ENCODE peak calls at places on chromosomes 11 and 22, in four cellular contexts. G, Q, N and Y are unnamed samples.

GRCh38 chr11:16841984-16842383 is 103.5 kb downstream of the C11orf58 start:
- DNase-seq in G (no peak), Q (no peak), N (no peak), Y (no peak)

GRCh38 chr11:94727766-94728165 is 40.4 kb upstream of the AMOTL1 start:
- DNase-seq in G (no peak), Q (no peak), N (no peak), Y (no peak)

GRCh38 chr11:40183073-40184064 is 1276.1 kb downstream of the LRRC4C start:
- DNase-seq in G (no peak), Q (peak), N (no peak), Y (no peak)

GRCh38 chr22:37816543-37817180 is 6.5 kb upstream of the GALR3 start:
- DNase-seq in G (no peak), Q (no peak), N (no peak), Y (no peak)

GRCh38 chr11:97902828-97903227 is 1117.9 kb upstream of the CNTN5 start:
- DNase-seq in G (no peak), Q (no peak), N (no peak), Y (no peak)

GRCh38 chr11:114892381-114893197 is 214.3 kb downstream of the NXPE2 start:
- DNase-seq in G (no peak), Q (no peak), N (no peak), Y (no peak)

GRCh38 chr22:45009881-45010531 is at the start of gene PHF21B:
- DNase-seq in G (no peak), Q (peak), N (no peak), Y (peak)

GRCh38 chr11:60951909-60952741 is at the start of gene SLC15A3:
- DNase-seq in G (peak), Q (no peak), N (no peak), Y (no peak)

GRCh38 chr11:68454767-68455166 is 5.8 kb upstream of the PPP6R3 start:
- DNase-seq in G (no peak), Q (no peak), N (no peak), Y (no peak)

GRCh38 chr11:132035228-132035627 is 664.8 kb downstream of the NTM start:
- DNase-seq in G (no peak), Q (no peak), N (no peak), Y (no peak)

GRCh38 chr11:96306933-96307747 is 35.9 kb downstream of the MAML2 start:
- DNase-seq in G (no peak), Q (peak), N (peak), Y (peak)

GRCh38 chr11:2884424-2884815 is 1.2 kb downstream of the CDKN1C start:
- DNase-seq in G (no peak), Q (peak), N (no peak), Y (no peak)

GRCh38 chr11:122209619-122210377 is 93.8 kb upstream of the BLID start:
- DNase-seq in G (no peak), Q (no peak), N (no peak), Y (no peak)

DNA sequence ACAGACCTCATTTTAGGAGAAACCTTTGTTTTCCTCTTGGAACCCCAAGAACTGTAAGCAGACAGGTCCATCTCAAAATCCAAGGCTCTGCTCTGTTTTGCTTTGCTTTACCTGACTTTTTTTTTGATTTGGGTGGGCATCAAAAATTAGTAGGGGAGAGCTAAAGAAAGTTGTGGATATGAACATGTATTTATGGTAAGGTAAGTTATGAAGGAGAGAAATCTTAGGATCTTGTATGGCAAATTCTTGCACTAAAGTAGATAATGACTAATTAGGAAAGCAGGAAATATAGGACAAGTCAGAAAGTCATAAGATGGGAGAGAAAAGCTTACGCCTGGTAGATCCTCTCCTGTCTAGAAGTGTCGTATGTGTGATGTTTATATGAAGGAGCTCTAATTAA is 116.1 kb upstream of the VPREB1 start:
- DNase-seq in G (no peak), Q (no peak), N (no peak), Y (no peak)
- TF ChIP-seq CTCF in G (no peak), Q (no peak), N (no peak), Y (no peak)

GRCh38 chr11:74570266-74571061 is 21.9 kb upstream of the POLD3 start:
- DNase-seq in G (peak), Q (peak), N (peak), Y (peak)
- H3K27ac ChIP-seq in G (no peak), Q (no peak), N (no peak), Y (no peak)

GRCh38 chr11:15629690-15630321 is 515.1 kb downstream of the INSC start:
- DNase-seq in G (no peak), Q (peak), N (peak), Y (peak)
- TF ChIP-seq CTCF in G (no peak), Q (peak), N (no peak), Y (no peak)

GRCh38 chr11:123682976-123683375 is 28.6 kb upstream of the SCN3B start:
- DNase-seq in G (no peak), Q (no peak), N (no peak), Y (no peak)

GRCh38 chr11:123678246-123678645 is 23.8 kb upstream of the SCN3B start:
- DNase-seq in G (no peak), Q (no peak), N (no peak), Y (peak)

GRCh38 chr11:123683616-123684170 is 29.3 kb upstream of the SCN3B start:
- DNase-seq in G (no peak), Q (no peak), N (no peak), Y (no peak)

GRCh38 chr11:123677510-123677909 is 23.1 kb upstream of the SCN3B start:
- DNase-seq in G (no peak), Q (no peak), N (no peak), Y (no peak)

GRCh38 chr11:123681007-123681406 is 26.6 kb upstream of the SCN3B start:
- DNase-seq in G (no peak), Q (no peak), N (no peak), Y (no peak)
- H3K27ac ChIP-seq in G (no peak), Q (no peak), N (no peak), Y (no peak)

GRCh38 chr11:15609445-15609844 is 494.7 kb downstream of the INSC start:
- DNase-seq in G (no peak), Q (no peak), N (no peak), Y (no peak)

GRCh38 chr11:15615412-15616096 is 500.8 kb downstream of the INSC start:
- DNase-seq in G (no peak), Q (no peak), N (no peak), Y (no peak)

GRCh38 chr11:15613799-15614198 is 499.1 kb downstream of the INSC start:
- DNase-seq in G (no peak), Q (no peak), N (no peak), Y (no peak)

GRCh38 chr11:15616130-15617105 is 501.7 kb downstream of the INSC start:
- DNase-seq in G (peak), Q (no peak), N (no peak), Y (no peak)

GRCh38 chr11:15613231-15613630 is 498.5 kb downstream of the INSC start:
- DNase-seq in G (no peak), Q (no peak), N (no peak), Y (no peak)
- TF ChIP-seq CTCF in G (no peak), Q (no peak), N (no peak), Y (no peak)

DNA sequence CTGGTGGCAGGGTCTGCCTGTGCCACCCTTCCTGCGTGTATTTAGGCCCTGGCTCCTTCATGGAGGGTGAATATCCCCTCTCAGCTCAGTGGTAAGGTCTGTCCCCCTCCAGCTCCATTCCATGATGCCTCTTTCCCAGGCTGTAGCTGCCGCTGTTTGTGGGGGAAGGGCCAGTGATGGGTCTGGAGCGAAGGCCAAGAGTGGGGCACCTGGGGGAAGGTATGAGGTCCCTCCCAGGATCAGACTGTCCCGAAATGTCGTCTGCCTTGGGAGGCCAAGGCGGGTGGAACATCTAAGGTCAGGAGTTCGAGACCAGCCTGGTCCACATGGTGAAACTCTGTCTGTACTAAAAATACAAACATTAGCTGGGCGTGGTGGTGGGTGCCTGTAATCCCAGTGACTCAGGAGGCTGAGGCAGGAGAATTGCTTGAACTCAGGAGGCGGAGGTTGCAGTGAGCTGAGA is 1.1 kb downstream of the CD151 start:
- DNase-seq in G (no peak), Q (no peak), N (no peak), Y (no peak)
- H3K27ac ChIP-seq in G (no peak), Q (no peak), N (peak), Y (peak)

GRCh38 chr11:100338144-100338840 is 348.8 kb upstream of the ARHGAP42 start:
- DNase-seq in G (no peak), Q (no peak), N (no peak), Y (no peak)
- TF ChIP-seq CTCF in G (no peak), Q (no peak), N (no peak), Y (no peak)

GRCh38 chr11:1390603-1391164 is 950 bp downstream of the BRSK2 start:
- DNase-seq in G (no peak), Q (peak), N (no peak), Y (no peak)
- H3K27ac ChIP-seq in G (no peak), Q (no peak), N (peak), Y (no peak)

GRCh38 chr22:19035474-19036228 is 86.6 kb downstream of the DGCR2 start:
- DNase-seq in G (no peak), Q (peak), N (no peak), Y (no peak)
- TF ChIP-seq CTCF in G (no peak), Q (no peak), N (no peak), Y (peak)

GRCh38 chr11:31582697-31583096 is 73.1 kb downstream of the ELP4 start:
- DNase-seq in G (no peak), Q (no peak), N (no peak), Y (no peak)
- H3K27ac ChIP-seq in G (no peak), Q (no peak), N (no peak), Y (no peak)